ENCODE peak calls at places on chromosome 9, in four cellular contexts. F, T, X and L are unnamed samples.

GRCh38 chr9:75483636-75484035 is 395.3 kb downstream of the OSTF1 start:
- DNase-seq in F (no peak), T (no peak), X (no peak), L (no peak)

GRCh38 chr9:117247271-117247670 is 167.6 kb downstream of the ASTN2 start:
- DNase-seq in F (no peak), T (no peak), X (no peak), L (no peak)

GRCh38 chr9:135060461-135061116 is 26.9 kb upstream of the OLFM1 start:
- DNase-seq in F (no peak), T (peak; percentile 25), X (no peak), L (peak; percentile 41)

GRCh38 chr9:95725045-95725444 is 150.4 kb upstream of the ERCC6L2 start:
- DNase-seq in F (no peak), T (no peak), X (no peak), L (no peak)

GRCh38 chr9:28774433-28775029 is 1201.2 kb upstream of the C9orf72 start:
- DNase-seq in F (no peak), T (no peak), X (no peak), L (no peak)

GRCh38 chr9:20427359-20427758 is 194.9 kb downstream of the MLLT3 start:
- DNase-seq in F (no peak), T (no peak), X (no peak), L (no peak)

GRCh38 chr9:37902804-37903580 is 935 bp downstream of the SLC25A51 start:
- DNase-seq in F (no peak), T (no peak), X (no peak), L (no peak)

GRCh38 chr9:77099388-77099787 is 77.9 kb upstream of the VPS13A start:
- DNase-seq in F (no peak), T (no peak), X (no peak), L (no peak)

GRCh38 chr9:4894076-4894475 is 91.0 kb upstream of the JAK2 start:
- DNase-seq in F (no peak), T (no peak), X (no peak), L (no peak)

GRCh38 chr9:131758972-131759647 is 19.2 kb upstream of the RAPGEF1 start:
- DNase-seq in F (no peak), T (no peak), X (no peak), L (no peak)

GRCh38 chr9:132210472-132211145 is 48.8 kb downstream of the NTNG2 start:
- DNase-seq in F (no peak), T (no peak), X (no peak), L (no peak)

GRCh38 chr9:115850548-115851304 is 302.9 kb upstream of the PAPPA start:
- DNase-seq in F (no peak), T (no peak), X (no peak), L (no peak)

GRCh38 chr9:13013976-13014375 is 239.2 kb downstream of the LURAP1L start:
- DNase-seq in F (no peak), T (no peak), X (no peak), L (no peak)

GRCh38 chr9:106233116-106233515 is 538.8 kb downstream of the TMEM38B start:
- DNase-seq in F (no peak), T (no peak), X (no peak), L (no peak)

GRCh38 chr9:111483862-111484563 is at the start of gene ECPAS:
- DNase-seq in F (no peak), T (peak; percentile 88), X (no peak), L (peak; percentile 90)
- TF ChIP-seq POLR2A in F (peak; percentile 84), T (peak; percentile 9), X (no peak), L (no peak)

GRCh38 chr9:130689937-130690700 is 3.5 kb upstream of the EXOSC2 start:
- DNase-seq in F (peak; percentile 53), T (peak; percentile 91), X (no peak), L (no peak)
- TF ChIP-seq POLR2AphosphoS5 in F (no peak), T (peak; percentile 92), X (peak; percentile 84), L (no peak)

GRCh38 chr9:136849038-136849959 is at the start of gene PHPT1:
- DNase-seq in F (peak; percentile 92), T (peak; percentile 100), X (peak; percentile 100), L (peak; percentile 99)
- TF ChIP-seq EP300 in F (no peak), T (no peak), X (no peak), L (no peak)

GRCh38 chr9:121299125-121299466 is 31.1 kb downstream of the GSN start:
- DNase-seq in F (no peak), T (peak; percentile 83), X (no peak), L (peak; percentile 77)

GRCh38 chr9:121297414-121297813 is 29.5 kb downstream of the GSN start:
- DNase-seq in F (no peak), T (no peak), X (no peak), L (peak; percentile 31)

GRCh38 chr9:121299467-121300282 is 31.7 kb downstream of the GSN start:
- DNase-seq in F (no peak), T (peak; percentile 93), X (no peak), L (peak; percentile 87)

GRCh38 chr9:121298016-121298538 is 30.1 kb downstream of the GSN start:
- DNase-seq in F (no peak), T (no peak), X (no peak), L (peak; percentile 61)

DNA sequence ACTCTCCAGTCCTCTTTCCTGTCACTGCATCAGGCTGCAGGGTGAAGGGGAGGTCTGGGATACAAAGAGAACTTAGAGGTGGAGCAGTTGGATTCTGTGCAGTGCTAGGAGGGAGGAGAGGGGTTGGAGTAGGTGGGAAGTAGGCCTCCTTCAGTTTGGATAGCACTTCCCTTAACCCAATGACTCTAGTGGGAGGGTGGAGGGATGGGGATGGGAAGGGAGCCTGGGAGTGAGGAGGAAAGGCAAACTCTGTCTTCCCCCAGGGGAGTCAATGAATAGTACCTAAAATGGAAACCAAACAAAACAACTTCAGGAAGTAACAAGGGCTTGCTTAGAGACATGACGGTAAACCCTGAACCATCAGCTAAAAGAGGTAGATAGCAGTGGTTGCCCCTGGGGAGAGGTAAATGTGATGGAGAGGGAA is 30.7 kb downstream of the GSN start:
- DNase-seq in F (no peak), T (peak; percentile 90), X (no peak), L (peak; percentile 70)
- TF ChIP-seq POLR2A in F (no peak), T (no peak), X (no peak), L (no peak)